ENCODE peak calls at places on chromosomes 2 and 18, in five cellular contexts. B is PC-3, F is MM.1S, X is GM23248, G is HCT116. I is an unnamed sample.
A peak's percentile ranks its signal among the peaks of the same experiment; 100 is the strongest.

GRCh38 chr2:20957745-20958144 is 86.1 kb downstream of the APOB start:
- DNase-seq in X (no peak), G (no peak), F (no peak), B (no peak), I (no peak)

GRCh38 chr2:64866797-64867196 is 122.4 kb upstream of the SLC1A4 start:
- DNase-seq in G (no peak), B (peak; percentile 69), X (peak; percentile 95), F (no peak), I (no peak)

GRCh38 chr2:65527451-65528240 is 95.2 kb upstream of the SPRED2 start:
- DNase-seq in X (no peak), G (no peak), F (no peak), B (no peak), I (no peak)

GRCh38 chr2:190996338-190996946 is 17.5 kb downstream of the STAT1 start:
- DNase-seq in G (no peak), X (peak; percentile 59), F (peak; percentile 54), B (peak; percentile 50), I (peak; percentile 52)

GRCh38 chr2:58291726-58292430 is 50.8 kb upstream of the FANCL start:
- DNase-seq in X (no peak), G (no peak), B (no peak), F (no peak), I (no peak)

GRCh38 chr2:160719116-160719515 is 225.5 kb upstream of the RBMS1 start:
- DNase-seq in G (no peak), X (peak; percentile 68), B (peak; percentile 83), F (no peak), I (peak; percentile 11)

GRCh38 chr2:236157815-236158498 is 10.2 kb downstream of the GBX2 start:
- DNase-seq in G (no peak), B (no peak), X (no peak), F (no peak), I (no peak)

GRCh38 chr18:598053-598665 is 1.4 kb downstream of the CLUL1 start:
- DNase-seq in B (no peak), F (no peak), G (no peak), X (no peak), I (no peak)

GRCh38 chr2:23249348-23249747 is 135.6 kb upstream of the KLHL29 start:
- DNase-seq in F (no peak), G (no peak), B (no peak), X (peak; percentile 94), I (no peak)

GRCh38 chr2:134154269-134154668 is 99.6 kb upstream of the MGAT5 start:
- DNase-seq in B (no peak), F (peak; percentile 68), X (no peak), G (no peak), I (no peak)

GRCh38 chr2:32865399-32866068 is 81.2 kb upstream of the LTBP1 start:
- DNase-seq in F (no peak), X (peak; percentile 97), B (peak; percentile 88), G (peak; percentile 43), I (no peak)

GRCh38 chr2:96631804-96632435 is 6.2 kb downstream of the KANSL3 start:
- DNase-seq in B (peak; percentile 90), X (peak; percentile 73), F (no peak), G (no peak), I (no peak)

GRCh38 chr2:12702661-12703121 is 14.0 kb upstream of the TRIB2 start:
- DNase-seq in F (no peak), G (no peak), B (peak; percentile 94), X (peak; percentile 91), I (no peak)

GRCh38 chr18:59484796-59485328 is 125.8 kb upstream of the LMAN1 start:
- DNase-seq in B (peak; percentile 14), X (peak; percentile 34), G (no peak), F (no peak), I (no peak)

GRCh38 chr2:215787565-215788178 is 225.7 kb downstream of the MREG start:
- DNase-seq in X (no peak), G (no peak), B (no peak), F (no peak), I (no peak)

GRCh38 chr2:62197609-62198236 is 1.8 kb downstream of the B3GNT2 start:
- DNase-seq in F (peak; percentile 21), B (peak; percentile 52), X (peak; percentile 55), G (no peak), I (no peak)

GRCh38 chr2:222208010-222208690 is 90.6 kb downstream of the PAX3 start:
- DNase-seq in F (no peak), G (no peak), X (no peak), B (no peak), I (no peak)

GRCh38 chr2:6887783-6888192 is 10.2 kb downstream of the RSAD2 start:
- DNase-seq in B (no peak), G (no peak), X (no peak), F (no peak), I (no peak)

GRCh38 chr2:42513252-42513918 is 19.6 kb upstream of the KCNG3 start:
- DNase-seq in B (peak; percentile 78), X (peak; percentile 71), G (peak; percentile 57), F (no peak), I (peak; percentile 17)

GRCh38 chr2:20599861-20600461 is 50.9 kb downstream of the HS1BP3 start:
- DNase-seq in F (no peak), G (no peak), B (no peak), X (no peak), I (no peak)

GRCh38 chr2:65850695-65851094 is 418.3 kb upstream of the SPRED2 start:
- DNase-seq in X (no peak), G (no peak), F (peak; percentile 26), B (no peak), I (no peak)

GRCh38 chr2:64262816-64263215 is 118.6 kb upstream of the PELI1 start:
- DNase-seq in F (no peak), X (no peak), B (no peak), G (no peak), I (no peak)

GRCh38 chr2:145007673-145008263 is 487.8 kb upstream of the ZEB2 start:
- DNase-seq in F (no peak), B (peak; percentile 75), X (no peak), G (no peak), I (no peak)

GRCh38 chr2:10471046-10471571 is 23.0 kb upstream of the ODC1 start:
- DNase-seq in F (peak; percentile 28), X (no peak), G (no peak), B (no peak), I (no peak)

GRCh38 chr2:212523756-212524155 is 14.8 kb downstream of the ERBB4 start:
- DNase-seq in F (no peak), B (no peak), X (no peak), G (no peak), I (no peak)

GRCh38 chr2:133908171-133908570 is 339.9 kb upstream of the NCKAP5 start:
- DNase-seq in B (no peak), G (no peak), X (no peak), F (no peak), I (no peak)

DNA sequence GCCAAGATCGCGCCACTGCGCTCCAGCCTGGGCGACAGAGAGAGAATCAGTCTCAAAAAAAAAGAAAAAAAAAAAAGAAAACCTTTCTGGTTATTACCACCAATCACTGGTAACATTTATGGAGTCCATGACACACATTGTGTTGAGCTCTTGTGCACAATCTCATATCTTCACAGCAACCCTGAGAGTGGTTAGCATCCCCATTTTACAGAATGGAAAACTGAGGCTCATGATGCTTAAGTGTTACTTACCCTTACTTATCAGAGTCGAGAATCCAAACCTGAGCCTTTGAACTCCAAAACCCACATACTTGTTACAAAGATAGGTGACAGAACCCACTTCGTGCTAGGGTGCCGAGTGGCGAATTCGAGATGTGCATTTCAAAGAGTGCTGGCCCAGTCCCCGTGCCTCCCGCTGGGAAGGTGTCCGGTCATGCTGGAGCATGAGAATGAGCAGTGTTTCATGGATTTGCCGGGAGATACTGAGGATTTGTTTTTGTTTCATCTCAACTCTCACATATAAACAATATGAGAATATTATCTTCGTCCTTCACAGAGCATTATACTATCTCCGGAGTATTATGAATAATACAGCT is 50.9 kb downstream of the CYP27C1 start:
- DNase-seq in F (no peak), X (no peak), G (no peak), B (no peak), I (no peak)
- H3K9me3 ChIP-seq in F (no peaks in the 10 kb centered on the region), X (no peaks in the 10 kb centered on the region), G (no peaks in the 10 kb centered on the region), B (no peaks in the 10 kb centered on the region), I (no peaks in the 10 kb centered on the region)

DNA sequence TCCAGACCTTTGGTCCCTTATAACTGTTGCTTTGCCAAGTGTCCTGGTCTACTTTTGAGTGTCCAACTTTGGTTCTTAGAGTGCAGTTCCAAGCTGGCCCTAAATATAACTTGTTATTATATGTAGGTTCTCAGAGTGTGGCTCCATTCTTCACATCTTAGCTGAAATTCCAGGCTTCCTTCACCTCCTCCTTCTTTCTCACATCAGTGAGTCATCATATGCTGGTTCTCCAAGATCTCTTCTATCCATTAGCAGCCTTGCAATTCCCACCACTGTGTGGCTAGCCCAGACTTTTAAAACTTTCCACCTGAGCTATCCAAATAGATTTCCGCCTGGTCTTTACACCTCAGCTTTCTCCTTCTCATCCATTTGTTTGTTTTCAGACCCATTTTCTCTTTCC is 12.6 kb upstream of the CXCR4 start:
- DNase-seq in B (peak; percentile 20), F (no peak), X (no peak), G (no peak), I (no peak)
- H3K4me1 ChIP-seq in B (peaks cover 14% of the 10 kb centered on the region), F (peaks cover 24% of the 10 kb centered on the region), X (no peaks in the 10 kb centered on the region), G (peaks cover 20% of the 10 kb centered on the region), I (peaks cover 100% of the 10 kb centered on the region)

DNA sequence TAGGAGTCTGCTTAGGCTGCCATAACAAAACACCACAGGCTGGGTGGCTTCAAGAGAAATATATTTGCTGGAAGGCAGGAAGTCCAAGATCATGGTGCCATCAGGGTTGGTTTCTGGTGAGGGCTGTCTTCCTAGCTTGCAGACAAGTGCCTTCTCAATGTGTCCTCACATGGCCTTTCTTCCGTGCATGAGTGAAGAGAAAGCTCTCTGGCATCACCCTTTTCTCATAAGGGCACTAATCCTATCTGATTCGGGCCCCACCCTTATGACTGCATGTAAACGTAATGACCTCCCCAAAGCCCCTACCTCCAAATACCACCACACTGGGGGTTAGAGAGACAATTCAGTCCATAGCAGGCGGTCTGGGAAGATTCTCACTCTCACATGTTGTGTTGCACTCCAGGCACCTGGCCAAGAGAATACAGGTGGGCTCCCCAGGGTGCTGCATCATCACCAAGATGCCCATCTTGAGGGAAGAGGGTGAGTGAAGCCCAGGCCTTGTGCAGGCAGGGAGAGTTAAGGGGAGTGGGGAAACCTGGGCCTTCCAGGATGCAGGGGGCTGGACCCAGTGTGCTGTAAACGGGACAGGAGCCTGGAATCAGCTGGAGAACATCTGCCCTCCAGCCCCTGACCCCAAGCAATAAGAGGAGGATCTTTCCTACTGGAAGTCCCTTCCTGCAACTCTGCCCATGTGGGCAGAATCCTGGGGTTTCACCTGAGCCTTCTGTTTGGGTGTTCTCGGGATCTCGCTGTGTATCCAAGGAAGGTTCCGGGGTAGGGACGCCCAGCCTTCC is 10.2 kb downstream of the CATIP start:
- DNase-seq in F (no peak), X (no peak), B (no peak), G (no peak), I (no peak)
- TF ChIP-seq EZH2 in F (no peak), X (no peak), B (no peak), G (no peak), I (no peak)

DNA sequence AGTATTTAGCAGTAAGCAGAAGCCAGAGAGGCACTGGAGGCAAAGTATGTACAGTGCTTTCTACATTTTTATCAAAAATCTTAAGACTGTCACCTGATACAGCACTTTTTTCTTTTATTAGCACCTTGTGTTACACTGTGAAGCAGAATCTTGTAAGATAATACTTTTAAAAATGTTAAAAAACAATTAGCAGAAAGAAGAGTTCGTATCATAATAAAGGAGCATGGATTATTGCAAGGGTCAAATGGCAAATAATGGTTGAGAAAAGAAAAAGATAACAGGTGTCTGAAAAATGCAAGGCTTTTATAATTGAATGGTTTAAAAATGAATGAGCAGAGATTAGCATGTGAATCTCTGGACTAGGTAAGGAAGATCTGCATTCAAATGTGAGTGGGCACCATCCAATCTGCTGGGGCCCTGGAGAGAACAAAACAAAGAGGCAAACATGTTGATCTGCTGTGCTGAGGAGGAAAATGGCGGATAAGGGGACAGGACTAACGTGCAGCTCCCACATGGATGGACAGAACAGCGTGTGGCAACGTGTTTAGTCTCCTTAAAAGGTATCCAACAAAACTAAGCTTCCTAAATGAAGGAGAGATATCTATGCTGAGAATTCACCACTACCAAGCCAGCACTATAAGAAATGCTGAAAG is 9.5 kb downstream of the CEBPZOS start:
- DNase-seq in B (no peak), F (no peak), G (no peak), X (no peak), I (no peak)
- H3K9me3 ChIP-seq in B (no peaks in the 10 kb centered on the region), F (no peaks in the 10 kb centered on the region), G (no peaks in the 10 kb centered on the region), X (peaks cover 2% of the 10 kb centered on the region), I (peaks cover 6% of the 10 kb centered on the region)